ENCODE peak calls at places on chromosomes 5 and 9, in eight cellular contexts. H, D, L, P, A, M, I and B are unnamed samples.

GRCh38 chr5:159184858-159185381 is 24.4 kb downstream of the RNF145 start:
- DNase-seq in H (peak), D (peak), L (peak), P (no peak), A (no peak), M (no peak), I (peak), B (no peak)

GRCh38 chr9:126703330-126704156 is 89.8 kb downstream of the LMX1B start:
- DNase-seq in H (no peak), D (no peak), L (no peak), P (no peak), A (no peak), M (no peak), I (no peak), B (no peak)

GRCh38 chr5:1782385-1783213 is 17.0 kb downstream of the MRPL36 start:
- DNase-seq in H (no peak), D (no peak), L (no peak), P (no peak), A (no peak), M (no peak), I (no peak), B (no peak)

GRCh38 chr9:111815200-111816070 is 20.7 kb upstream of the SHOC1 start:
- DNase-seq in H (no peak), D (no peak), L (no peak), P (no peak), A (no peak), M (no peak), I (no peak), B (no peak)

GRCh38 chr9:108297025-108297424 is 558.8 kb downstream of the ACTL7B start:
- DNase-seq in H (peak), D (peak), L (no peak), P (no peak), A (no peak), M (peak), I (no peak), B (peak)

GRCh38 chr5:86896916-86897315 is 279.2 kb downstream of the COX7C start:
- DNase-seq in H (no peak), D (no peak), L (no peak), P (no peak), A (no peak), M (no peak), I (no peak), B (no peak)

GRCh38 chr9:89046832-89047231 is 55.6 kb downstream of the S1PR3 start:
- DNase-seq in H (peak), D (peak), L (no peak), P (no peak), A (no peak), M (no peak), I (no peak), B (no peak)

GRCh38 chr9:35262064-35262463 is 100.3 kb downstream of the UNC13B start:
- DNase-seq in H (no peak), D (no peak), L (no peak), P (no peak), A (no peak), M (no peak), I (no peak), B (no peak)

GRCh38 chr5:61603211-61603908 is 271.3 kb downstream of the ZSWIM6 start:
- DNase-seq in H (no peak), D (peak), L (no peak), P (no peak), A (no peak), M (no peak), I (peak), B (no peak)

GRCh38 chr5:8869932-8870331 is 675.9 kb downstream of the SEMA5A start:
- DNase-seq in H (no peak), D (no peak), L (no peak), P (no peak), A (no peak), M (no peak), I (no peak), B (no peak)

GRCh38 chr9:100525563-100525962 is 52.3 kb upstream of the CAVIN4 start:
- DNase-seq in H (no peak), D (no peak), L (peak), P (no peak), A (no peak), M (no peak), I (peak), B (no peak)

GRCh38 chr5:61322738-61323429 is 9.2 kb upstream of the ZSWIM6 start:
- DNase-seq in H (peak), D (no peak), L (no peak), P (no peak), A (no peak), M (no peak), I (peak), B (peak)

GRCh38 chr5:119063579-119064379 is 7.1 kb upstream of the DMXL1 start:
- DNase-seq in H (peak), D (peak), L (no peak), P (no peak), A (no peak), M (no peak), I (peak), B (no peak)

GRCh38 chr9:34084562-34084961 is 35.9 kb upstream of the UBAP2 start:
- DNase-seq in H (no peak), D (peak), L (no peak), P (no peak), A (no peak), M (no peak), I (no peak), B (no peak)

GRCh38 chr5:55410840-55411239 is 103.1 kb downstream of the MTREX start:
- DNase-seq in H (no peak), D (no peak), L (no peak), P (no peak), A (no peak), M (no peak), I (no peak), B (no peak)

GRCh38 chr9:69621735-69622460 is 50.3 kb downstream of the APBA1 start:
- DNase-seq in H (no peak), D (no peak), L (no peak), P (no peak), A (no peak), M (no peak), I (no peak), B (no peak)

GRCh38 chr9:109001275-109001676 is 12.0 kb downstream of the CTNNAL1 start:
- DNase-seq in H (peak), D (peak), L (peak), P (no peak), A (no peak), M (no peak), I (peak), B (no peak)

GRCh38 chr5:151954271-151954670 is 29.6 kb upstream of the GLRA1 start:
- DNase-seq in H (no peak), D (no peak), L (no peak), P (no peak), A (no peak), M (no peak), I (no peak), B (no peak)

GRCh38 chr9:81237565-81238231 is 451.6 kb downstream of the TLE1 start:
- DNase-seq in H (no peak), D (no peak), L (no peak), P (no peak), A (no peak), M (no peak), I (no peak), B (no peak)

GRCh38 chr5:78361226-78361993 is 993 bp downstream of the SCAMP1 start:
- DNase-seq in H (peak), D (peak), L (peak), P (no peak), A (peak), M (peak), I (peak), B (no peak)

GRCh38 chr9:92097997-92098482 is 17.2 kb downstream of the SPTLC1 start:
- DNase-seq in H (peak), D (peak), L (peak), P (peak), A (no peak), M (peak), I (peak), B (peak)

GRCh38 chr5:139017624-139018023 is 142.5 kb upstream of the LRRTM2 start:
- DNase-seq in H (no peak), D (no peak), L (no peak), P (no peak), A (no peak), M (no peak), I (no peak), B (no peak)

GRCh38 chr9:76365028-76365427 is 29.2 kb downstream of the RFK start:
- DNase-seq in H (peak), D (peak), L (peak), P (no peak), A (no peak), M (no peak), I (peak), B (no peak)

GRCh38 chr5:132225165-132226032 is 2.3 kb downstream of the P4HA2 start:
- DNase-seq in H (peak), D (peak), L (peak), P (no peak), A (no peak), M (peak), I (peak), B (no peak)

GRCh38 chr5:37900692-37901091 is 60.9 kb upstream of the GDNF start:
- DNase-seq in H (peak), D (peak), L (peak), P (no peak), A (no peak), M (no peak), I (peak), B (no peak)

GRCh38 chr5:172178301-172179031 is 9.6 kb downstream of the STK10 start:
- DNase-seq in H (no peak), D (no peak), L (no peak), P (no peak), A (peak), M (no peak), I (no peak), B (no peak)

GRCh38 chr9:20417695-20418094 is 204.6 kb downstream of the MLLT3 start:
- DNase-seq in H (no peak), D (no peak), L (no peak), P (no peak), A (no peak), M (no peak), I (no peak), B (no peak)

GRCh38 chr5:1785062-1785461 is 14.6 kb downstream of the MRPL36 start:
- DNase-seq in H (no peak), D (no peak), L (no peak), P (no peak), A (no peak), M (no peak), I (no peak), B (peak)

GRCh38 chr9:4839470-4839912 is 46.7 kb downstream of the RCL1 start:
- DNase-seq in H (no peak), D (peak), L (peak), P (no peak), A (no peak), M (no peak), I (no peak), B (no peak)

GRCh38 chr9:33791117-33791516 is 4.2 kb upstream of the PRSS3 start:
- DNase-seq in H (peak), D (peak), L (peak), P (no peak), A (no peak), M (peak), I (peak), B (no peak)

GRCh38 chr5:124740991-124741583 is 5.4 kb downstream of the ZNF608 start:
- DNase-seq in H (peak), D (peak), L (no peak), P (no peak), A (no peak), M (no peak), I (peak), B (no peak)

GRCh38 chr9:7533376-7534090 is 266.0 kb downstream of the DMAC1 start:
- DNase-seq in H (no peak), D (no peak), L (no peak), P (no peak), A (no peak), M (no peak), I (no peak), B (no peak)

GRCh38 chr5:101045689-101046088 is 142.6 kb upstream of the ST8SIA4 start:
- DNase-seq in H (no peak), D (peak), L (no peak), P (no peak), A (no peak), M (no peak), I (no peak), B (no peak)

GRCh38 chr5:141913560-141913959 is 10.1 kb upstream of the DELE1 start:
- DNase-seq in H (no peak), D (no peak), L (no peak), P (no peak), A (no peak), M (no peak), I (no peak), B (no peak)

GRCh38 chr9:81694541-81694940 is 5.2 kb upstream of the TLE1 start:
- DNase-seq in H (no peak), D (peak), L (no peak), P (no peak), A (no peak), M (no peak), I (no peak), B (no peak)